ENCODE peak calls at places on chromosomes 2 and 18, in nine cellular contexts. J is T-cell, Y is neural crest cell, U is hippocampal formation, R is colonic mucosa, Z is heart right ventricle, W is endodermal cell, M is skeletal muscle cell, X is NCI-H146. E is an unnamed sample.

GRCh38 chr2:108184421-108184820 is 55.3 kb upstream of the SULT1C3 start:
- DNase-seq in J (no peak), Y (no peak), U (no peak), R (no peak), Z (no peak), W (no peak), M (no peak), X (peak), E (peak)

GRCh38 chr18:26655614-26656400 is 107.5 kb upstream of the KCTD1 start:
- DNase-seq in J (no peak), Y (peak), U (peak), R (peak), Z (peak), W (peak), M (no peak), X (peak), E (peak)

GRCh38 chr2:26251893-26252292 is 7.2 kb downstream of the HADHB start:
- DNase-seq in J (no peak), Y (no peak), U (peak), R (no peak), Z (peak), W (no peak), M (no peak), X (no peak), E (no peak)

GRCh38 chr2:17171446-17172049 is 346.7 kb downstream of the RAD51AP2 start:
- DNase-seq in J (no peak), Y (peak), U (peak), R (no peak), Z (no peak), W (peak), M (no peak), X (peak), E (no peak)

GRCh38 chr2:210660-211059 is 53.2 kb downstream of the SH3YL1 start:
- DNase-seq in J (no peak), Y (no peak), U (no peak), R (no peak), Z (no peak), W (no peak), M (no peak), X (no peak), E (no peak)

GRCh38 chr2:114933671-114934241 is 491.3 kb downstream of the DPP10 start:
- DNase-seq in J (no peak), Y (no peak), U (no peak), R (no peak), Z (no peak), W (no peak), M (no peak), X (no peak), E (no peak)

GRCh38 chr2:232438951-232439757 is 16.8 kb upstream of the ALPI start:
- DNase-seq in J (no peak), Y (no peak), U (no peak), R (no peak), Z (no peak), W (peak), M (no peak), X (no peak), E (no peak)

GRCh38 chr18:47735041-47735440 is 195.4 kb downstream of the SMAD2 start:
- DNase-seq in J (no peak), Y (no peak), U (no peak), R (no peak), Z (no peak), W (peak), M (no peak), X (no peak), E (no peak)

GRCh38 chr2:237618449-237618848 is 8.9 kb upstream of the LRRFIP1 start:
- DNase-seq in J (no peak), Y (no peak), U (no peak), R (no peak), Z (no peak), W (no peak), M (peak), X (no peak), E (no peak)

GRCh38 chr2:224838335-224838734 is 122.2 kb upstream of the CCDC195 start:
- DNase-seq in J (no peak), Y (no peak), U (no peak), R (no peak), Z (no peak), W (no peak), M (peak), X (no peak), E (no peak)

GRCh38 chr2:231684314-231685223 is 23.8 kb upstream of the PTMA start:
- DNase-seq in J (no peak), Y (no peak), U (peak), R (no peak), Z (peak), W (peak), M (no peak), X (no peak), E (no peak)